ENCODE peak calls at places on chromosomes 4 and X, in eight cellular contexts. One of them, this sample, is unnamed.

GRCh38 chrX:6386837-6387236 is 148.1 kb downstream of the VCX3A start:
- DNase-seq in esophagus squamous epithelium: no peak
- DNase-seq in transverse colon: no peak
- DNase-seq in ovary: no peak
- DNase-seq in body of pancreas: no peak
- DNase-seq in sigmoid colon: no peak
- DNase-seq in GM12892: no peak
- DNase-seq in HCT116: no peak
- DNase-seq in this sample: no peak

GRCh38 chr4:105352826-105353225 is 121.0 kb downstream of the PPA2 start:
- DNase-seq in esophagus squamous epithelium: no peak
- DNase-seq in transverse colon: no peak
- DNase-seq in ovary: no peak
- DNase-seq in body of pancreas: no peak
- DNase-seq in sigmoid colon: no peak
- DNase-seq in GM12892: no peak
- DNase-seq in HCT116: no peak
- DNase-seq in this sample: no peak

GRCh38 chrX:16320765-16321355 is 153.6 kb downstream of the MAGEB17 start:
- DNase-seq in esophagus squamous epithelium: no peak
- DNase-seq in transverse colon: no peak
- DNase-seq in ovary: no peak
- DNase-seq in body of pancreas: no peak
- DNase-seq in sigmoid colon: no peak
- DNase-seq in GM12892: no peak
- DNase-seq in HCT116: no peak
- DNase-seq in this sample: no peak

GRCh38 chr4:187321741-187322140 is 598.1 kb upstream of the FAT1 start:
- DNase-seq in esophagus squamous epithelium: no peak
- DNase-seq in transverse colon: no peak
- DNase-seq in ovary: no peak
- DNase-seq in body of pancreas: no peak
- DNase-seq in sigmoid colon: no peak
- DNase-seq in GM12892: no peak
- DNase-seq in HCT116: no peak
- DNase-seq in this sample: no peak

GRCh38 chrX:120365320-120365719 is 3.4 kb downstream of the ATP1B4 start:
- DNase-seq in esophagus squamous epithelium: no peak
- DNase-seq in transverse colon: peak
- DNase-seq in ovary: peak
- DNase-seq in body of pancreas: peak
- DNase-seq in sigmoid colon: no peak
- DNase-seq in GM12892: peak
- DNase-seq in HCT116: no peak
- DNase-seq in this sample: peak

GRCh38 chrX:37846141-37846540 is 1.2 kb downstream of the DYNLT3 start:
- DNase-seq in esophagus squamous epithelium: no peak
- DNase-seq in transverse colon: no peak
- DNase-seq in ovary: no peak
- DNase-seq in body of pancreas: no peak
- DNase-seq in sigmoid colon: no peak
- DNase-seq in GM12892: no peak
- DNase-seq in HCT116: no peak
- DNase-seq in this sample: peak

GRCh38 chr4:131764730-131765129 is 1384.4 kb upstream of the PCDH10 start:
- DNase-seq in esophagus squamous epithelium: no peak
- DNase-seq in transverse colon: no peak
- DNase-seq in ovary: no peak
- DNase-seq in body of pancreas: no peak
- DNase-seq in sigmoid colon: no peak
- DNase-seq in GM12892: no peak
- DNase-seq in HCT116: no peak
- DNase-seq in this sample: no peak

GRCh38 chr4:153573881-153574807 is 108.0 kb downstream of the TMEM131L start:
- DNase-seq in esophagus squamous epithelium: no peak
- DNase-seq in transverse colon: peak
- DNase-seq in ovary: peak
- DNase-seq in body of pancreas: peak
- DNase-seq in sigmoid colon: peak
- DNase-seq in GM12892: no peak
- DNase-seq in HCT116: peak
- DNase-seq in this sample: peak

GRCh38 chr4:7206856-7207567 is 14.7 kb downstream of the SORCS2 start:
- DNase-seq in esophagus squamous epithelium: no peak
- DNase-seq in transverse colon: peak
- DNase-seq in ovary: peak
- DNase-seq in body of pancreas: peak
- DNase-seq in sigmoid colon: peak
- DNase-seq in GM12892: no peak
- DNase-seq in HCT116: no peak
- DNase-seq in this sample: no peak

GRCh38 chr4:47122592-47123291 is 91.4 kb downstream of the GABRB1 start:
- DNase-seq in esophagus squamous epithelium: no peak
- DNase-seq in transverse colon: peak
- DNase-seq in ovary: no peak
- DNase-seq in body of pancreas: peak
- DNase-seq in sigmoid colon: no peak
- DNase-seq in GM12892: peak
- DNase-seq in HCT116: peak
- DNase-seq in this sample: peak

GRCh38 chr4:6192245-6192644 is 8.1 kb downstream of the JAKMIP1 start:
- DNase-seq in esophagus squamous epithelium: no peak
- DNase-seq in transverse colon: no peak
- DNase-seq in ovary: no peak
- DNase-seq in body of pancreas: no peak
- DNase-seq in sigmoid colon: peak
- DNase-seq in GM12892: no peak
- DNase-seq in HCT116: no peak
- DNase-seq in this sample: no peak

GRCh38 chr4:108454227-108454626 is 166.1 kb upstream of the RPL34 start:
- DNase-seq in esophagus squamous epithelium: no peak
- DNase-seq in transverse colon: no peak
- DNase-seq in ovary: no peak
- DNase-seq in body of pancreas: no peak
- DNase-seq in sigmoid colon: no peak
- DNase-seq in GM12892: no peak
- DNase-seq in HCT116: no peak
- DNase-seq in this sample: no peak

GRCh38 chr4:183191630-183192029 is 92.6 kb downstream of the WWC2 start:
- DNase-seq in esophagus squamous epithelium: no peak
- DNase-seq in transverse colon: no peak
- DNase-seq in ovary: no peak
- DNase-seq in body of pancreas: no peak
- DNase-seq in sigmoid colon: no peak
- DNase-seq in GM12892: no peak
- DNase-seq in HCT116: no peak
- DNase-seq in this sample: no peak

GRCh38 chrX:68307767-68308166 is 125.5 kb downstream of the OPHN1 start:
- DNase-seq in esophagus squamous epithelium: no peak
- DNase-seq in transverse colon: no peak
- DNase-seq in ovary: no peak
- DNase-seq in body of pancreas: no peak
- DNase-seq in sigmoid colon: no peak
- DNase-seq in GM12892: no peak
- DNase-seq in HCT116: peak
- DNase-seq in this sample: no peak

GRCh38 chr4:119000400-119000799 is 111.7 kb downstream of the SYNPO2 start:
- DNase-seq in esophagus squamous epithelium: no peak
- DNase-seq in transverse colon: no peak
- DNase-seq in ovary: no peak
- DNase-seq in body of pancreas: no peak
- DNase-seq in sigmoid colon: peak
- DNase-seq in GM12892: no peak
- DNase-seq in HCT116: no peak
- DNase-seq in this sample: no peak

GRCh38 chr4:7075962-7076693 is 8.3 kb upstream of the GRPEL1 start:
- DNase-seq in esophagus squamous epithelium: no peak
- DNase-seq in transverse colon: no peak
- DNase-seq in ovary: no peak
- DNase-seq in body of pancreas: no peak
- DNase-seq in sigmoid colon: no peak
- DNase-seq in GM12892: no peak
- DNase-seq in HCT116: no peak
- DNase-seq in this sample: no peak

GRCh38 chr4:138259801-138260200 is 17.7 kb upstream of the SLC7A11 start:
- DNase-seq in esophagus squamous epithelium: no peak
- DNase-seq in transverse colon: no peak
- DNase-seq in ovary: no peak
- DNase-seq in body of pancreas: no peak
- DNase-seq in sigmoid colon: no peak
- DNase-seq in GM12892: no peak
- DNase-seq in HCT116: peak
- DNase-seq in this sample: no peak

GRCh38 chr4:124722069-124722468 is 9.5 kb upstream of the ANKRD50 start:
- DNase-seq in esophagus squamous epithelium: no peak
- DNase-seq in transverse colon: no peak
- DNase-seq in ovary: no peak
- DNase-seq in body of pancreas: no peak
- DNase-seq in sigmoid colon: no peak
- DNase-seq in GM12892: no peak
- DNase-seq in HCT116: no peak
- DNase-seq in this sample: no peak

GRCh38 chr4:68892861-68893260 is 58.7 kb downstream of the UGT2A3 start:
- DNase-seq in esophagus squamous epithelium: no peak
- DNase-seq in transverse colon: no peak
- DNase-seq in ovary: no peak
- DNase-seq in body of pancreas: no peak
- DNase-seq in sigmoid colon: no peak
- DNase-seq in GM12892: no peak
- DNase-seq in HCT116: no peak
- DNase-seq in this sample: no peak

GRCh38 chr4:115505326-115505725 is 391.9 kb upstream of the NDST4 start:
- DNase-seq in esophagus squamous epithelium: no peak
- DNase-seq in transverse colon: no peak
- DNase-seq in ovary: no peak
- DNase-seq in body of pancreas: no peak
- DNase-seq in sigmoid colon: no peak
- DNase-seq in GM12892: no peak
- DNase-seq in HCT116: no peak
- DNase-seq in this sample: no peak
- TF ChIP-seq POLR2A in esophagus squamous epithelium: no peak
- TF ChIP-seq POLR2A in transverse colon: no peak
- TF ChIP-seq POLR2A in ovary: no peak
- TF ChIP-seq POLR2A in body of pancreas: no peak
- TF ChIP-seq POLR2A in sigmoid colon: no peak
- TF ChIP-seq POLR2A in GM12892: no peak
- TF ChIP-seq POLR2A in HCT116: no peak
- TF ChIP-seq POLR2A in this sample: no peak

GRCh38 chr4:40057540-40058091 is 966 bp downstream of the N4BP2 start:
- DNase-seq in esophagus squamous epithelium: peak
- DNase-seq in transverse colon: peak
- DNase-seq in ovary: peak
- DNase-seq in body of pancreas: peak
- DNase-seq in sigmoid colon: peak
- DNase-seq in GM12892: peak
- DNase-seq in HCT116: peak
- DNase-seq in this sample: peak

GRCh38 chr4:40058121-40058520 is 1.5 kb downstream of the N4BP2 start:
- DNase-seq in esophagus squamous epithelium: no peak
- DNase-seq in transverse colon: no peak
- DNase-seq in ovary: no peak
- DNase-seq in body of pancreas: no peak
- DNase-seq in sigmoid colon: no peak
- DNase-seq in GM12892: no peak
- DNase-seq in HCT116: no peak
- DNase-seq in this sample: peak

GRCh38 chr4:40055873-40056721 is 553 bp upstream of the N4BP2 start:
- DNase-seq in esophagus squamous epithelium: peak
- DNase-seq in transverse colon: peak
- DNase-seq in ovary: peak
- DNase-seq in body of pancreas: peak
- DNase-seq in sigmoid colon: peak
- DNase-seq in GM12892: peak
- DNase-seq in HCT116: no peak
- DNase-seq in this sample: peak

GRCh38 chr4:40055379-40055872 is 1.2 kb upstream of the N4BP2 start:
- DNase-seq in esophagus squamous epithelium: no peak
- DNase-seq in transverse colon: no peak
- DNase-seq in ovary: no peak
- DNase-seq in body of pancreas: no peak
- DNase-seq in sigmoid colon: no peak
- DNase-seq in GM12892: no peak
- DNase-seq in HCT116: no peak
- DNase-seq in this sample: no peak

GRCh38 chr4:40056722-40057539 is at the start of gene N4BP2:
- DNase-seq in esophagus squamous epithelium: peak
- DNase-seq in transverse colon: peak
- DNase-seq in ovary: peak
- DNase-seq in body of pancreas: peak
- DNase-seq in sigmoid colon: peak
- DNase-seq in GM12892: peak
- DNase-seq in HCT116: peak
- DNase-seq in this sample: peak
- TF ChIP-seq POLR2A in esophagus squamous epithelium: no peak
- TF ChIP-seq POLR2A in transverse colon: peak
- TF ChIP-seq POLR2A in ovary: peak
- TF ChIP-seq POLR2A in body of pancreas: peak
- TF ChIP-seq POLR2A in sigmoid colon: peak
- TF ChIP-seq POLR2A in GM12892: peak
- TF ChIP-seq POLR2A in HCT116: no peak
- TF ChIP-seq POLR2A in this sample: peak

GRCh38 chr4:57090099-57090498 is 20.1 kb downstream of the IGFBP7 start:
- DNase-seq in esophagus squamous epithelium: no peak
- DNase-seq in transverse colon: no peak
- DNase-seq in ovary: no peak
- DNase-seq in body of pancreas: no peak
- DNase-seq in sigmoid colon: no peak
- DNase-seq in GM12892: no peak
- DNase-seq in HCT116: no peak
- DNase-seq in this sample: no peak
- TF ChIP-seq POLR2A in esophagus squamous epithelium: no peak
- TF ChIP-seq POLR2A in transverse colon: no peak
- TF ChIP-seq POLR2A in ovary: no peak
- TF ChIP-seq POLR2A in body of pancreas: no peak
- TF ChIP-seq POLR2A in sigmoid colon: no peak
- TF ChIP-seq POLR2A in GM12892: no peak
- TF ChIP-seq POLR2A in HCT116: no peak
- TF ChIP-seq POLR2A in this sample: no peak

GRCh38 chr4:2933566-2934076 is 29.6 kb downstream of the NOP14 start:
- DNase-seq in esophagus squamous epithelium: no peak
- DNase-seq in transverse colon: no peak
- DNase-seq in ovary: no peak
- DNase-seq in body of pancreas: peak
- DNase-seq in sigmoid colon: no peak
- DNase-seq in GM12892: no peak
- DNase-seq in HCT116: no peak
- DNase-seq in this sample: no peak

GRCh38 chr4:2936773-2937145 is 26.4 kb downstream of the NOP14 start:
- DNase-seq in esophagus squamous epithelium: no peak
- DNase-seq in transverse colon: no peak
- DNase-seq in ovary: peak
- DNase-seq in body of pancreas: peak
- DNase-seq in sigmoid colon: peak
- DNase-seq in GM12892: no peak
- DNase-seq in HCT116: no peak
- DNase-seq in this sample: peak

GRCh38 chr4:2935762-2936743 is 27.2 kb downstream of the NOP14 start:
- DNase-seq in esophagus squamous epithelium: no peak
- DNase-seq in transverse colon: no peak
- DNase-seq in ovary: peak
- DNase-seq in body of pancreas: peak
- DNase-seq in sigmoid colon: peak
- DNase-seq in GM12892: no peak
- DNase-seq in HCT116: peak
- DNase-seq in this sample: peak

GRCh38 chr4:2934077-2934812 is 29.0 kb downstream of the NOP14 start:
- DNase-seq in esophagus squamous epithelium: no peak
- DNase-seq in transverse colon: peak
- DNase-seq in ovary: peak
- DNase-seq in body of pancreas: peak
- DNase-seq in sigmoid colon: peak
- DNase-seq in GM12892: no peak
- DNase-seq in HCT116: no peak
- DNase-seq in this sample: peak

GRCh38 chr4:2934813-2935761 is 28.1 kb downstream of the NOP14 start:
- DNase-seq in esophagus squamous epithelium: peak
- DNase-seq in transverse colon: peak
- DNase-seq in ovary: peak
- DNase-seq in body of pancreas: peak
- DNase-seq in sigmoid colon: peak
- DNase-seq in GM12892: peak
- DNase-seq in HCT116: peak
- DNase-seq in this sample: peak
- TF ChIP-seq POLR2A in esophagus squamous epithelium: peak
- TF ChIP-seq POLR2A in transverse colon: peak
- TF ChIP-seq POLR2A in ovary: peak
- TF ChIP-seq POLR2A in body of pancreas: peak
- TF ChIP-seq POLR2A in sigmoid colon: peak
- TF ChIP-seq POLR2A in GM12892: peak
- TF ChIP-seq POLR2A in HCT116: peak
- TF ChIP-seq POLR2A in this sample: peak

This sample was measured in erythroblast.